ENCODE peak calls at places on chromosomes 6 and 20, in four cellular contexts. M, J, G and P are unnamed samples.

GRCh38 chr20:18006684-18007083 is 37.9 kb downstream of the MGME1 start:
- DNase-seq in G (no peak), J (no peak), M (no peak), P (no peak)

GRCh38 chr20:48523191-48523757 is 304.5 kb downstream of the PREX1 start:
- DNase-seq in M (peak), J (peak), G (no peak), P (no peak)

GRCh38 chr6:52307900-52308372 is 23.4 kb upstream of the MCM3 start:
- DNase-seq in J (no peak), M (no peak), G (no peak), P (no peak)

GRCh38 chr6:123529058-123529457 is 107.7 kb downstream of the TRDN start:
- DNase-seq in M (no peak), J (no peak), G (no peak), P (no peak)

GRCh38 chr6:16414205-16414604 is 175.8 kb downstream of the GMPR start:
- DNase-seq in M (no peak), J (no peak), G (peak), P (no peak)

GRCh38 chr6:35073211-35073610 is 67.9 kb downstream of the TCP11 start:
- DNase-seq in M (no peak), G (no peak), J (no peak), P (no peak)

GRCh38 chr6:160275511-160276003 is 16.9 kb upstream of the SLC22A2 start:
- DNase-seq in M (no peak), G (no peak), J (no peak), P (no peak)

GRCh38 chr20:23442436-23442835 is 3.0 kb downstream of the CSTL1 start:
- DNase-seq in J (no peak), M (no peak), G (no peak), P (no peak)

GRCh38 chr6:164825386-164825785 is 484.0 kb downstream of the C6orf118 start:
- DNase-seq in J (no peak), M (no peak), G (no peak), P (no peak)

GRCh38 chr20:62643521-62644043 is 1.3 kb downstream of the SLCO4A1 start:
- DNase-seq in M (no peak), G (no peak), J (no peak), P (peak)

GRCh38 chr6:162973141-162973872 is 245.5 kb downstream of the PACRG start:
- DNase-seq in G (no peak), M (no peak), J (no peak), P (no peak)

GRCh38 chr6:42136508-42137191 is 5.8 kb downstream of the C6orf132 start:
- DNase-seq in G (peak), J (peak), M (peak), P (peak)

GRCh38 chr20:2698912-2699311 is 6.3 kb downstream of the EBF4 start:
- DNase-seq in G (no peak), J (no peak), M (no peak), P (no peak)

GRCh38 chr6:7051780-7052440 is 55.9 kb upstream of the RREB1 start:
- DNase-seq in G (no peak), M (peak), J (no peak), P (no peak)

GRCh38 chr6:34897708-34898107 is 8.7 kb downstream of the ANKS1A start:
- DNase-seq in M (no peak), J (no peak), G (no peak), P (no peak)

GRCh38 chr6:115969930-115970273 is 90.8 kb downstream of the FRK start:
- DNase-seq in G (no peak), M (no peak), J (no peak), P (no peak)

GRCh38 chr6:115972679-115973078 is 88.0 kb downstream of the FRK start:
- DNase-seq in G (no peak), M (no peak), J (no peak), P (no peak)

GRCh38 chr6:115971785-115972184 is 88.9 kb downstream of the FRK start:
- DNase-seq in G (no peak), M (no peak), J (no peak), P (no peak)

GRCh38 chr6:115969207-115969929 is 91.3 kb downstream of the FRK start:
- DNase-seq in G (no peak), J (no peak), M (peak), P (no peak)
- TF ChIP-seq ESRRA in G (no peak), J (no peak), M (no peak), P (no peak)

DNA sequence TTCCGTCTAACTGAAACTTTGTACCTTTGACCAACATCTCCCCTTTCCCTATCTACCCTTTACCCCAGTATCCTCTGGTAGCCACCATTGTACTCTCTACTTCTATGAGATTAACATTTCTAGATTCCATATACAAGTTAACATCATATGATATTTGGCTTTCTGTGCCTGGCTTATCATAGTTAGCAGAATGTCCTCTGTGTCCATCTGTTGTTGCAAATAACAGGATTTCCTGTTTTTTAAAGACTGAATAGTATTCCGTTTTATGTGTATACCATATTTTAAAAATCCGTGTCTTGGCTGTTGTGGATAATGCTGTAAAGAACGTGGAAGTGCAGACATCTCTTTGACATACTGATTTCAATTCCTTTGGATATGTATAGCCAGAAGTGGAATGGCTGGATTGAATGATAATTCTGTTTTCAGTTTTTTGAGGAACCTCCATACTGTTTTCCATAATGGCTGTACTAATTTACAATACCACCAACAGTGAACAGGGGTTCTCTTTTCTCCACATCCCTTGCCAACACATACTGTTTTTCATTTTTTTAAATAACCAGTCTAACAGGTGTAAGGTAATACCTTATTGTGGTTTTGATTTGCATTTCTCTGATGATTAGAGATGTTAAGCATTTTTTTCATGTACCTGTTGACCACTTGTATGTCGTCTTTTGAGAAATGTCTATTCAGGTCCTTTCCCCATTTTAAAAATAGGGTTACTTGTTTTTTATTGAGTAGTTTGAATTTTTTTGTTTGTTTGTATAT is 53.8 kb downstream of the CDC5L start:
- DNase-seq in J (no peak), G (no peak), M (no peak), P (no peak)
- TF ChIP-seq SP1 in J (no peak), G (no peak), M (no peak), P (no peak)

GRCh38 chr20:35511814-35512420 is 17.5 kb downstream of the C20orf173 start:
- DNase-seq in G (no peak), J (peak), M (peak), P (peak)
- TF ChIP-seq ESRRA in G (no peak), J (no peak), M (no peak), P (no peak)

GRCh38 chr6:106446287-106446885 is 85.9 kb downstream of the CRYBG1 start:
- DNase-seq in M (no peak), G (no peak), J (no peak), P (no peak)
- TF ChIP-seq SP1 in M (no peak), G (no peak), J (no peak), P (no peak)

GRCh38 chr20:56411759-56412472 is at the start of gene CASS4:
- DNase-seq in M (no peak), G (no peak), J (peak), P (peak)
- TF ChIP-seq ESRRA in M (no peak), G (no peak), J (no peak), P (peak)

GRCh38 chr6:131602913-131603312 is 25.1 kb downstream of the MED23 start:
- DNase-seq in G (no peak), J (no peak), M (no peak), P (no peak)
- TF ChIP-seq SP1 in G (no peak), J (no peak), M (no peak), P (no peak)

GRCh38 chr6:99026135-99026534 is 78.4 kb upstream of the FBXL4 start:
- DNase-seq in J (no peak), G (no peak), M (no peak), P (no peak)
- TF ChIP-seq ESRRA in J (no peak), G (no peak), M (no peak), P (no peak)

GRCh38 chr6:121896363-121896762 is 460.9 kb downstream of the GJA1 start:
- DNase-seq in M (no peak), J (no peak), G (no peak), P (no peak)

GRCh38 chr6:121901432-121901831 is 466.0 kb downstream of the GJA1 start:
- DNase-seq in M (no peak), J (no peak), G (no peak), P (no peak)

GRCh38 chr6:121896771-121897170 is 461.3 kb downstream of the GJA1 start:
- DNase-seq in G (no peak), J (no peak), M (no peak), P (no peak)

DNA sequence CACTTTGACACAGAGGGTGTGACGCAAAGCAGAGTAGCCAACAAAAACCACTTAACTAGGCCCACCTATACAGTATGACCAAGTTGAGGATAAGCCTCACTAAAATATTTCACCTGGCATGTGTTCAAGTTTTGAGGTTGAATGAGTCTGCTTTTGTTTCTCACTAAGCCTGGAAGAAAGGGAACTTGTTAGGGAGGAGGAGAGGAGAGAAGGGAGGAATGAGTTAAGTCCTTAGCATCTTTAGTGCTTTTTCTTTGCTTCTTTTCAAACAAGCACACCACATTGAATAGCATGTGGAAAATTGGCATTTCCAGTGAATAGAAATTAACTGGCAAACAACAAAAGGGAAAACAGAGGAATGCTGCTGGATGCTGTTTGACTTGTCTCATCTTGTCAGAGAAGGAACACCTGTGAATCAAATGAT is 461.9 kb downstream of the GJA1 start:
- DNase-seq in J (no peak), M (no peak), G (no peak), P (no peak)
- TF ChIP-seq SP1 in J (no peak), M (no peak), G (no peak), P (no peak)

DNA sequence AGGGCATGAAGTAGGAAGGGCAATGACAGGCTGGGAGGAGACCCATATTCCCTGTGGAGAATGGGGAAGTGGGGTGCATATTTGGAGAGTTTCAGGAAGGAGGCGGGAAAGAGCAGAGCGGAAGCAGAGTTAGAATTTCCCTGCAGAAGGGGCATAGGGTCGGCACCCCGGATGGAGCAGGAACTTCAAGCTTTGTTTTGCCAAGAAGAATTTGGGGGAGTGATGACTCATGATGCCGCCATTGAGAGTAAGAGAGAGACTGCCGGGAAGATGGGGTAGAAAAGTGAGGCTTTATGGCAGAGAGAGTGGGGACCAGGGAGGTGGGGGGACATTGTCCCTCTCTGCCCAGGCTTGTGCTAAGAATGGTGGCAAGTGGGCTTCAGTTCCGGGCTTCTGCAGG is 50.3 kb upstream of the EPB41L1 start:
- DNase-seq in M (no peak), G (no peak), J (no peak), P (no peak)
- TF ChIP-seq ESRRA in M (no peak), G (no peak), J (no peak), P (no peak)

DNA sequence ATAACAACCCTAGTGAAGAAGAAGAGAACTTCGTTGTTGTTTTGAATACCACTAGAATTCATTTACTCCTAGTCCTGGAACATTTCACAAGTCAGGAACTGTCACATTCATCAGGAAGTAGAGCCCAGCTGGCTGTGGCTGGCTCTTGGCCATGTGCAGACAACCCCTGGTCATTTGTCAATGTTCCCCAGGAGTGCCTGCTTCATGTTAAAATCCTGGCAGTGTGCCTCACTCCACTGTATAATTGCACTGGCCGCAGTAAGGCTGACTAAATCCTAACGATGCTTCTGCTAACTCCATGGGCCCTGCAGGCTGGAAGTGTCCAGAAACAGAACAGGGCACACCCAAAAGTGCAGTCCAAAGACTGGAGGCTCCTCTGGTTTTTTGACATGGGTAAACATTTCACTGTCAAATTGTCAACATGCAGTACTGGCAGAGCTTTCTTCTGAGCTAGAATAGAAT is 41.5 kb upstream of the ADGRF1 start:
- DNase-seq in G (no peak), M (no peak), J (peak), P (no peak)
- TF ChIP-seq SP1 in G (no peak), M (no peak), J (no peak), P (no peak)